ENCODE peak calls at places on chromosomes 4 and X, in six cellular contexts. N is IMR-90, B is HepG2, Z is A549, V is tibial nerve, Y is adrenal gland. L is an unnamed sample.

GRCh38 chr4:26372525-26373172 is 51.8 kb downstream of the RBPJ start:
- DNase-seq in N (peak; percentile 77), V (no peak), Z (no peak), Y (peak; percentile 25), B (peak; percentile 90), L (no peak)

GRCh38 chr4:42655921-42656735 is 777 bp downstream of the ATP8A1 start:
- DNase-seq in Z (peak; percentile 3), N (no peak), B (peak; percentile 1), Y (peak; percentile 45), V (no peak), L (peak; percentile 52)

GRCh38 chr4:151540728-151541437 is 131.9 kb downstream of the FHIP1A start:
- DNase-seq in N (peak; percentile 86), Z (peak; percentile 40), B (no peak), Y (no peak), V (no peak), L (no peak)

GRCh38 chr4:121011138-121011537 is 61.2 kb downstream of the NDNF start:
- DNase-seq in B (no peak), Y (no peak), Z (no peak), V (no peak), N (no peak), L (no peak)

GRCh38 chrX:40105016-40105790 is 7.4 kb upstream of the BCOR start:
- DNase-seq in Y (peak; percentile 55), Z (peak; percentile 21), N (no peak), B (no peak), V (no peak), L (peak; percentile 30)

GRCh38 chr4:140255467-140255866 is 101.5 kb upstream of the MAML3 start:
- DNase-seq in N (peak; percentile 67), Z (no peak), V (no peak), B (no peak), Y (no peak), L (no peak)

GRCh38 chrX:10608099-10608498 is 12.3 kb downstream of the MID1 start:
- DNase-seq in B (no peak), V (no peak), Z (no peak), N (peak; percentile 90), Y (no peak), L (no peak)

GRCh38 chrX:74351760-74352159 is 47.8 kb downstream of the ZCCHC13 start:
- DNase-seq in N (peak; percentile 13), Y (no peak), Z (no peak), B (no peak), V (no peak), L (no peak)

GRCh38 chr4:99473131-99473530 is 37.7 kb upstream of the C4orf17 start:
- DNase-seq in Z (no peak), V (no peak), Y (no peak), N (peak; percentile 11), B (no peak), L (no peak)

GRCh38 chrX:10564484-10564883 is 55.9 kb downstream of the MID1 start:
- DNase-seq in Y (no peak), B (no peak), N (no peak), V (no peak), Z (no peak), L (no peak)

GRCh38 chr4:156968479-156968984 is 3.1 kb downstream of the PDGFC start:
- DNase-seq in N (peak; percentile 85), B (peak; percentile 55), V (peak; percentile 49), Z (peak; percentile 25), Y (peak; percentile 67), L (peak; percentile 79)

GRCh38 chr4:153758688-153759406 is 977 bp downstream of the RNF175 start:
- DNase-seq in Y (no peak), B (no peak), N (no peak), V (no peak), Z (no peak), L (no peak)

GRCh38 chr4:127965062-127965802 is at the start of the genes ABHD18 and MFSD8:
- DNase-seq in Y (peak; percentile 99), V (peak; percentile 97), Z (peak; percentile 76), N (peak; percentile 99), B (peak; percentile 97), L (peak; percentile 99)
- TF ChIP-seq POLR2A in Y (peak; percentile 91), V (peak; percentile 81), Z (peak; percentile 59), N (peak; percentile 71), B (peak; percentile 81), L (peak; percentile 60)

GRCh38 chr4:169791527-169792156 is 33.9 kb upstream of the HPF1 start:
- DNase-seq in Z (peak; percentile 37), N (peak; percentile 55), Y (peak; percentile 31), B (peak; percentile 54), V (peak; percentile 15), L (peak; percentile 71)

GRCh38 chr4:169795585-169795984 is 37.8 kb upstream of the HPF1 start:
- DNase-seq in Y (no peak), N (no peak), B (no peak), Z (no peak), V (no peak), L (no peak)

GRCh38 chr4:169791064-169791463 is 33.3 kb upstream of the HPF1 start:
- DNase-seq in Y (no peak), Z (no peak), N (no peak), V (no peak), B (no peak), L (no peak)
- H3K4me3 ChIP-seq in Y (no peak overlapping the region), Z (peak overlapping the region; percentile 41), N (no peak overlapping the region), V (no peak overlapping the region), B (no peak overlapping the region), L (no peak overlapping the region)

GRCh38 chr4:183017962-183018361 is 81.1 kb upstream of the WWC2 start:
- DNase-seq in B (no peak), Z (no peak), N (no peak), V (no peak), Y (no peak), L (no peak)
- TF ChIP-seq POLR2A in B (no peak), Z (no peak), N (no peak), V (no peak), Y (no peak), L (no peak)

GRCh38 chr4:6732441-6733357 is 16.7 kb downstream of the BLOC1S4 start:
- DNase-seq in N (peak; percentile 94), Z (peak; percentile 69), B (peak; percentile 77), Y (peak; percentile 78), V (peak; percentile 75), L (peak; percentile 86)
- H3K4me3 ChIP-seq in N (no peak overlapping the region), Z (no peak overlapping the region), B (peak overlapping the region; percentile 9), Y (no peak overlapping the region), V (no peak overlapping the region), L (no peak overlapping the region)

DNA sequence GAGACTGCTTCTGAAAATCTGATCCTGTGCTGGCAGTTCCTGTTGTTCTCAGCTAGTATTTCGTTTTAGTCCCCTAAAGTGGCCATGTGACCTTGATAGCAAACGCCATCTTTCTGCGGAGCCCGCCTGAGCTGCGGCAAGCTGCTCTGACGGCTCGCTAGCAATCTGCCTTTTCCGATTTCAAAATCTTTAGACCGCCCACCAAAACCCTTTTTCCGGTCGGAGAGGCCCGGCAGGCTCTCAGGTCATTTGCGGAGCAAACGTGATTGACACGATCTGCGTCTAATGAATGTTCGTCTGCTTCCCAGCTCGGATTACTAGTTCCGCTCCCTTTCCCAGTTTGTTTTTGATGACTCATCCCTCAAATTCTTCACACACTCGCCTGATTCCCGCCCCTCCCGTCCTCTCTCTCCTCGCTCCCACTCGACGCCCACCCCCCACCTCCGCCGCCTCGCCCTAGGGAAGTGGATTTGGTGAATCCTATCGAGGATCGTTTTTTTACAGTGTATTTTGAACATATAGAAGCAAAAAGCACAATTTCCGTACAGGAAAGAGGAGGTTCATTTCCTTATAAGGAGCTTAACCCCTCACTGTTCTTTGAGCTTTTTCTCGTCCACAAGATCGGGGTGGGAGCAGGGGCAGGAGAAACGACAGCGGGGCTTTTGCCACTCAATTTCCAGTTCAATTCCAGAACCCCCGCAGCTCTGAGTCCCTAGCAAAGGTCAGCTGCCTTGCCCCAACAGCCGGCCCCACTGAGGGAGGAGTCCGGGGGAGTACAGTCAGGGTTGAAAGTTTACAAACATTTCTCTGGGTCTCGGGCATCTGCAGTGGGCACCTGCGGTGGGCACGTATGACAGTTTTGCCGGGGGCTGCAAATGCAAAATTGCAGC is 37.5 kb downstream of the NLGN3 start:
- DNase-seq in Z (peak; percentile 85), Y (peak; percentile 84), V (peak; percentile 54), N (peak; percentile 96), B (peak; percentile 95), L (peak; percentile 93)
- TF ChIP-seq POLR2A in Z (peak; percentile 69), Y (peak; percentile 94), V (peak; percentile 77), N (peak; percentile 83), B (peak; percentile 75), L (no peak)

GRCh38 chr4:173669460-173670179 is 139.6 kb upstream of the HAND2 start:
- DNase-seq in V (no peak), B (no peak), Z (no peak), Y (no peak), N (no peak), L (no peak)
- H3K4me3 ChIP-seq in V (no peak overlapping the region), B (no peak overlapping the region), Z (no peak overlapping the region), Y (no peak overlapping the region), N (no peak overlapping the region), L (no peak overlapping the region)

GRCh38 chr4:87220094-87220831 is at the start of gene KLHL8:
- DNase-seq in Z (peak; percentile 82), Y (peak; percentile 89), N (peak; percentile 73), B (peak; percentile 75), V (peak; percentile 67), L (peak; percentile 88)
- TF ChIP-seq POLR2A in Z (peak; percentile 91), Y (peak; percentile 83), N (peak; percentile 72), B (peak; percentile 97), V (peak; percentile 79), L (no peak)

GRCh38 chrX:130098202-130098552 is 12.1 kb downstream of the ELF4 start:
- DNase-seq in V (no peak), N (no peak), Y (no peak), Z (no peak), B (no peak), L (no peak)

GRCh38 chrX:130100180-130100579 is 10.1 kb downstream of the ELF4 start:
- DNase-seq in N (no peak), B (no peak), Y (no peak), V (peak; percentile 68), Z (no peak), L (peak; percentile 58)

GRCh38 chrX:130094712-130095111 is 15.6 kb downstream of the ELF4 start:
- DNase-seq in Y (no peak), B (no peak), V (no peak), Z (no peak), N (no peak), L (no peak)

GRCh38 chrX:130095249-130095648 is 15.0 kb downstream of the ELF4 start:
- DNase-seq in N (no peak), Y (no peak), B (no peak), V (no peak), Z (no peak), L (no peak)

GRCh38 chrX:130097507-130098201 is 12.6 kb downstream of the ELF4 start:
- DNase-seq in B (peak; percentile 50), V (no peak), N (no peak), Y (no peak), Z (no peak), L (no peak)
- H3K4me3 ChIP-seq in B (peak overlapping the region; percentile 34), V (no peak overlapping the region), N (no peak overlapping the region), Y (no peak overlapping the region), Z (no peak overlapping the region), L (no peak overlapping the region)

GRCh38 chr4:172844556-172844955 is 324.1 kb upstream of the GALNT7 start:
- DNase-seq in V (no peak), B (no peak), N (no peak), Z (no peak), Y (no peak), L (no peak)
- TF ChIP-seq POLR2A in V (no peak), B (no peak), N (no peak), Z (no peak), Y (no peak), L (no peak)